ENCODE peak calls at places on chromosomes 6 and 20, in four cellular contexts. K is HepG2, H is A549, O is GM12878. P is an unnamed sample.

GRCh38 chr6:10316327-10316726 is 98.5 kb downstream of the TFAP2A start:
- DNase-seq in K (no peak), H (no peak), O (no peak), P (no peak)

GRCh38 chr20:37397076-37397953 is 51.4 kb downstream of the SRC start:
- DNase-seq in K (peak; percentile 57), H (peak; percentile 72), O (no peak), P (no peak)

GRCh38 chr6:111280445-111280844 is 193.1 kb downstream of the SLC16A10 start:
- DNase-seq in K (no peak), H (no peak), O (no peak), P (no peak)

GRCh38 chr20:8447262-8448120 is 315.4 kb downstream of the PLCB1 start:
- DNase-seq in K (peak; percentile 71), H (no peak), O (no peak), P (no peak)

GRCh38 chr6:17457405-17457804 is 64.0 kb downstream of the CAP2 start:
- DNase-seq in K (no peak), H (no peak), O (no peak), P (no peak)

GRCh38 chr6:85453052-85453451 is 3.2 kb downstream of the NT5E start:
- DNase-seq in K (no peak), H (no peak), O (no peak), P (no peak)

GRCh38 chr20:54200487-54201267 is 7.2 kb upstream of the PFDN4 start:
- DNase-seq in K (no peak), H (no peak), O (no peak), P (no peak)

GRCh38 chr6:11811644-11812264 is 33.2 kb upstream of the ADTRP start:
- DNase-seq in K (no peak), H (no peak), O (no peak), P (no peak)

GRCh38 chr6:2110504-2110903 is 134.9 kb downstream of the GMDS start:
- DNase-seq in K (no peak), H (no peak), O (peak; percentile 1), P (no peak)

GRCh38 chr20:64103871-64104666 is 3.3 kb downstream of the NPBWR2 start:
- DNase-seq in K (no peak), H (no peak), O (no peak), P (no peak)

GRCh38 chr20:39312107-39312506 is 350.0 kb downstream of the DHX35 start:
- DNase-seq in K (no peak), H (no peak), O (no peak), P (no peak)

GRCh38 chr6:43021270-43022047 is at the start of gene RRP36:
- DNase-seq in K (peak; percentile 74), H (peak; percentile 58), O (no peak), P (peak; percentile 91)

GRCh38 chr6:15987569-15987968 is 141.3 kb upstream of the MYLIP start:
- DNase-seq in K (no peak), H (no peak), O (no peak), P (no peak)

GRCh38 chr6:108762394-108762793 is 85.8 kb upstream of the ARMC2 start:
- DNase-seq in K (no peak), H (no peak), O (no peak), P (no peak)

DNA sequence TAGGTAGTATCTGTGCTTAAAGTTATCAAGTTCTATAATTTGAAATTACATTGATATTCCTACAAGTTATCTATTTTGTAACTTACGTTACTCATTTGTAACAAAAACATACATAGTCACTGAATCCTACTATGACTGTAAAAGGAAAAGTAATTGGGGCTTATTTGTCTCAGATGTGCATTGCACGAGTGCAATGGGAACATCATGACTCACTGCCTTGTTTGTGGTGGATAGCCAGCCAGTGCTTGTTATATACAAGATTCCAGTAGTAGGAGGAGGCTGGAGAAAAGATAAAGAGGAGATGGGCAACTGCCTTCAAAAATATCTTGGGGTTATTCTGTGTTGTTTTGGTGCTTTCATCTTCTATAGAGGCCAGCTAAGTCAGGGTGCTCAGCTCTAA is 164.1 kb downstream of the RNF144B start:
- DNase-seq in K (no peak), H (no peak), O (no peak), P (no peak)
- TF ChIP-seq PBX3 in K (no peak), H (no peak), O (no peak), P (no peak)

GRCh38 chr6:20584100-20584731 is 50.0 kb downstream of the CDKAL1 start:
- DNase-seq in K (no peak), H (no peak), O (no peak), P (no peak)
- H3K4me2 ChIP-seq in K (no peak overlapping the region), H (no peak overlapping the region), O (no peak overlapping the region), P (no peak overlapping the region)

DNA sequence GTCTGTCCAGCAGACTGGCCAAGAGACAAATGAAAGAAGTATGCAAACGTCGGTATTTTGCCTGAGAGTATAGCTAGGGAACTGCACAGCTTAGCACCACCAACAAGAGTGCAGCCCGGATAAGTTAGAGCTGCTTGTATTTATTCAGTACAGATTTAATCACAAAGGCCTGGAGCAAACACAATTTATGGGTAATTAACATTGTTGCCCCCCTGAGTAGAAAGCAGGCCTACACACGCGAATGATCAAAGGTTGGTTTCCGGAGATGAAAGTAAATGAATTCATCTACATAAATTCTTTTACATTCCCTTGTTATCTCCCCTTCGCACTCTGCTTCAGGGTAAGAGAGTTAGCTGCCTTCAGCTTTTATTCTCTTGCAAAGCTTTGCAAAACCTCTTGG is 24.7 kb upstream of the CRISP1 start:
- DNase-seq in K (no peak), H (no peak), O (no peak), P (no peak)
- TF ChIP-seq PBX3 in K (no peak), H (no peak), O (no peak), P (no peak)

GRCh38 chr6:158408552-158409130 is 96.4 kb downstream of the TULP4 start:
- DNase-seq in K (no peak), H (no peak), O (no peak), P (peak; percentile 61)

GRCh38 chr6:158409451-158409850 is 97.2 kb downstream of the TULP4 start:
- DNase-seq in K (no peak), H (no peak), O (no peak), P (peak; percentile 52)

GRCh38 chr6:158406736-158407135 is 94.5 kb downstream of the TULP4 start:
- DNase-seq in K (no peak), H (no peak), O (no peak), P (no peak)

GRCh38 chr6:158405933-158406332 is 93.7 kb downstream of the TULP4 start:
- DNase-seq in K (no peak), H (no peak), O (no peak), P (no peak)

DNA sequence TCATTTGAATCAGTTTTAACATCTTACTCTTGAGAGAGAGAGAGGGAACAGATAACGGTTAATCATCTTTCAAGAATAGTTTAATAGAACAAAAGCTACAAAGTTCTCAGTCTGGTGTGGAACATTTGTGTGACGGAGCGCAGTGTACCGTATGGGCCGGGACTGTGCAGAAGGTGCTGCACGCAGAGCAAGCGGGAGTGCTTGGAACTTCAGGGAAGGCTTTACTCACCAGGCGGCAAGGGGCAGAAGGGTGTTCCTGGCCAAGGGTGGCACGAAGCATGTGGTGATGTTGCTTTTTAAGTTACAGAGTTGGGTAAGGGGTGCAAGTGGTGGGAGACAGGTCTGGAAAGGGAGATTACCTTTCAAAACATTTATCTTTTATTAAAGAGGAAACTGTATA is 95.7 kb downstream of the TULP4 start:
- DNase-seq in K (no peak), H (no peak), O (no peak), P (no peak)
- H3K4me2 ChIP-seq in K (no peak overlapping the region), H (no peak overlapping the region), O (no peak overlapping the region), P (peak overlapping the region; percentile 21)

GRCh38 chr6:167394330-167394729 is 69.4 kb downstream of the TTLL2 start:
- DNase-seq in K (no peak), H (no peak), O (no peak), P (no peak)
- TF ChIP-seq PBX3 in K (no peak), H (no peak), O (no peak), P (no peak)

GRCh38 chr20:22601361-22602141 is 17.2 kb upstream of the FOXA2 start:
- DNase-seq in K (peak; percentile 20), H (peak; percentile 70), O (no peak), P (no peak)

GRCh38 chr20:22607695-22608094 is 23.3 kb upstream of the FOXA2 start:
- DNase-seq in K (no peak), H (no peak), O (no peak), P (no peak)

GRCh38 chr20:22604815-22605214 is 20.4 kb upstream of the FOXA2 start:
- DNase-seq in K (no peak), H (no peak), O (no peak), P (no peak)
- H3K4me2 ChIP-seq in K (no peak overlapping the region), H (no peak overlapping the region), O (no peak overlapping the region), P (no peak overlapping the region)

GRCh38 chr20:1702855-1703254 is 45.3 kb upstream of the SIRPG start:
- DNase-seq in K (no peak), H (no peak), O (no peak), P (no peak)

GRCh38 chr20:1696521-1697209 is 39.1 kb upstream of the SIRPG start:
- DNase-seq in K (no peak), H (no peak), O (no peak), P (no peak)

GRCh38 chr20:1702288-1702687 is 44.7 kb upstream of the SIRPG start:
- DNase-seq in K (no peak), H (no peak), O (no peak), P (no peak)

GRCh38 chr20:1697592-1697991 is 40.0 kb upstream of the SIRPG start:
- DNase-seq in K (no peak), H (no peak), O (no peak), P (no peak)

GRCh38 chr20:1700990-1701389 is 43.4 kb upstream of the SIRPG start:
- DNase-seq in K (no peak), H (no peak), O (no peak), P (no peak)
- TF ChIP-seq PBX3 in K (no peak), H (no peak), O (no peak), P (no peak)

GRCh38 chr6:136751478-136751956 is 40.8 kb downstream of the MAP3K5 start:
- DNase-seq in K (no peak), H (no peak), O (peak; percentile 94), P (no peak)

GRCh38 chr6:136750821-136751220 is 41.5 kb downstream of the MAP3K5 start:
- DNase-seq in K (no peak), H (no peak), O (no peak), P (no peak)

GRCh38 chr6:136752554-136752953 is 39.7 kb downstream of the MAP3K5 start:
- DNase-seq in K (no peak), H (no peak), O (no peak), P (no peak)

GRCh38 chr6:136753624-136754023 is 38.7 kb downstream of the MAP3K5 start:
- DNase-seq in K (no peak), H (no peak), O (no peak), P (no peak)

GRCh38 chr6:136751991-136752390 is 40.3 kb downstream of the MAP3K5 start:
- DNase-seq in K (no peak), H (no peak), O (no peak), P (no peak)
- H3K4me2 ChIP-seq in K (no peak overlapping the region), H (no peak overlapping the region), O (peak overlapping the region; percentile 93), P (no peak overlapping the region)

DNA sequence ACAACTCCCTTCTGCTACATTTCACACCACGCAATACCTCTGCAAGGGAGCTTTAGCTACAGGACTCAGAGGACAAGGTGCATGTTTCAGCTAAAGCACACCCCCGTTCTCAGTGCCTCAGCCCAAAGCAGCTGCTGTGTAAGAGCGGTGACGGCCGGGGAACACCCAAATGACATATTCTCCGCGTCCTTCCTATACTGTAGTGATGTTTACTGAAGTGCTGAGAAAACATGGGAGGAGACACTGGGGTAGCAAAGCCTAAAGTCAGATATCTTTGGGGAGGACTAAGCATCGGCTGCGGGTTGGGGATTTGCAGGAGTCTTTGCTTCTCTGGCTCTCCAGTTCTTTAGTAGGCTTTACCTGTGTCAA is 1.7 kb downstream of the SLC22A23 start:
- DNase-seq in K (peak; percentile 45), H (no peak), O (no peak), P (no peak)
- TF ChIP-seq PBX3 in K (no peak), H (no peak), O (no peak), P (no peak)